ENCODE peak calls at places on chromosomes 6 and 20, in six cellular contexts. One of them, this sample, is unnamed.

GRCh38 chr20:45626540-45626939 is 3.0 kb upstream of the WFDC10A start:
- DNase-seq in mesothelial cell of epicardium: no peak
- DNase-seq in GM13977: no peak
- DNase-seq in choroid plexus epithelial cell: no peak
- DNase-seq in GM12865: no peak
- DNase-seq in epithelial cell of esophagus: no peak
- DNase-seq in this sample: no peak

GRCh38 chr6:131849799-131850198 is 42.0 kb downstream of the ENPP1 start:
- DNase-seq in GM12865: no peak
- DNase-seq in mesothelial cell of epicardium: no peak
- DNase-seq in epithelial cell of esophagus: no peak
- DNase-seq in choroid plexus epithelial cell: no peak
- DNase-seq in GM13977: no peak
- DNase-seq in this sample: no peak

GRCh38 chr6:98824163-98824906 is 10.0 kb upstream of the POU3F2 start:
- DNase-seq in epithelial cell of esophagus: no peak
- DNase-seq in GM12865: no peak
- DNase-seq in GM13977: no peak
- DNase-seq in choroid plexus epithelial cell: no peak
- DNase-seq in mesothelial cell of epicardium: no peak
- DNase-seq in this sample: no peak

GRCh38 chr20:46712056-46712636 is 2.7 kb downstream of the SLC2A10 start:
- DNase-seq in epithelial cell of esophagus: no peak
- DNase-seq in GM13977: no peak
- DNase-seq in GM12865: no peak
- DNase-seq in mesothelial cell of epicardium: no peak
- DNase-seq in choroid plexus epithelial cell: no peak
- DNase-seq in this sample: no peak

GRCh38 chr6:121647905-121648304 is 212.5 kb downstream of the GJA1 start:
- DNase-seq in GM12865: no peak
- DNase-seq in epithelial cell of esophagus: peak; percentile 52
- DNase-seq in GM13977: no peak
- DNase-seq in choroid plexus epithelial cell: peak; percentile 77
- DNase-seq in mesothelial cell of epicardium: no peak
- DNase-seq in this sample: no peak

GRCh38 chr20:63397946-63398450 is 36.8 kb upstream of the CHRNA4 start:
- DNase-seq in choroid plexus epithelial cell: no peak
- DNase-seq in mesothelial cell of epicardium: no peak
- DNase-seq in GM13977: no peak
- DNase-seq in GM12865: no peak
- DNase-seq in epithelial cell of esophagus: no peak
- DNase-seq in this sample: no peak

GRCh38 chr6:27575594-27576361 is 102.9 kb upstream of the ZNF184 start:
- DNase-seq in GM12865: peak; percentile 73
- DNase-seq in epithelial cell of esophagus: peak; percentile 63
- DNase-seq in mesothelial cell of epicardium: no peak
- DNase-seq in choroid plexus epithelial cell: no peak
- DNase-seq in GM13977: no peak
- DNase-seq in this sample: no peak

GRCh38 chr6:41367700-41368099 is 32.3 kb downstream of the NCR2 start:
- DNase-seq in GM12865: no peak
- DNase-seq in GM13977: peak; percentile 37
- DNase-seq in mesothelial cell of epicardium: peak; percentile 81
- DNase-seq in choroid plexus epithelial cell: peak; percentile 80
- DNase-seq in epithelial cell of esophagus: peak; percentile 61
- DNase-seq in this sample: no peak

GRCh38 chr20:46213946-46214830 is 94.1 kb downstream of the CDH22 start:
- DNase-seq in epithelial cell of esophagus: peak; percentile 49
- DNase-seq in mesothelial cell of epicardium: no peak
- DNase-seq in choroid plexus epithelial cell: no peak
- DNase-seq in GM13977: no peak
- DNase-seq in GM12865: no peak
- DNase-seq in this sample: no peak

GRCh38 chr6:13409991-13410390 is 77.4 kb downstream of the GFOD1 start:
- DNase-seq in mesothelial cell of epicardium: no peak
- DNase-seq in GM12865: no peak
- DNase-seq in GM13977: no peak
- DNase-seq in choroid plexus epithelial cell: peak; percentile 40
- DNase-seq in epithelial cell of esophagus: no peak
- DNase-seq in this sample: no peak

GRCh38 chr6:130382872-130383490 is 17.2 kb downstream of the TMEM200A start:
- DNase-seq in GM12865: no peak
- DNase-seq in epithelial cell of esophagus: peak; percentile 90
- DNase-seq in mesothelial cell of epicardium: no peak
- DNase-seq in choroid plexus epithelial cell: no peak
- DNase-seq in GM13977: no peak
- DNase-seq in this sample: no peak

GRCh38 chr6:130377911-130378310 is 12.1 kb downstream of the TMEM200A start:
- DNase-seq in mesothelial cell of epicardium: no peak
- DNase-seq in choroid plexus epithelial cell: no peak
- DNase-seq in epithelial cell of esophagus: no peak
- DNase-seq in GM12865: no peak
- DNase-seq in GM13977: no peak
- DNase-seq in this sample: no peak

GRCh38 chr6:130385059-130385695 is 19.4 kb downstream of the TMEM200A start:
- DNase-seq in mesothelial cell of epicardium: no peak
- DNase-seq in epithelial cell of esophagus: no peak
- DNase-seq in GM13977: no peak
- DNase-seq in choroid plexus epithelial cell: peak; percentile 57
- DNase-seq in GM12865: no peak
- DNase-seq in this sample: no peak

GRCh38 chr6:130381012-130381411 is 15.2 kb downstream of the TMEM200A start:
- DNase-seq in mesothelial cell of epicardium: no peak
- DNase-seq in GM12865: no peak
- DNase-seq in GM13977: no peak
- DNase-seq in epithelial cell of esophagus: no peak
- DNase-seq in choroid plexus epithelial cell: no peak
- DNase-seq in this sample: no peak

GRCh38 chr6:130381459-130382380 is 15.9 kb downstream of the TMEM200A start:
- DNase-seq in choroid plexus epithelial cell: peak; percentile 46
- DNase-seq in epithelial cell of esophagus: no peak
- DNase-seq in mesothelial cell of epicardium: no peak
- DNase-seq in GM13977: no peak
- DNase-seq in GM12865: peak; percentile 51
- DNase-seq in this sample: no peak
- TF ChIP-seq CTCF in choroid plexus epithelial cell: peak; percentile 56
- TF ChIP-seq CTCF in epithelial cell of esophagus: no peak
- TF ChIP-seq CTCF in mesothelial cell of epicardium: no peak
- TF ChIP-seq CTCF in GM13977: peak; percentile 19
- TF ChIP-seq CTCF in GM12865: peak; percentile 13
- TF ChIP-seq CTCF in this sample: no peak

DNA sequence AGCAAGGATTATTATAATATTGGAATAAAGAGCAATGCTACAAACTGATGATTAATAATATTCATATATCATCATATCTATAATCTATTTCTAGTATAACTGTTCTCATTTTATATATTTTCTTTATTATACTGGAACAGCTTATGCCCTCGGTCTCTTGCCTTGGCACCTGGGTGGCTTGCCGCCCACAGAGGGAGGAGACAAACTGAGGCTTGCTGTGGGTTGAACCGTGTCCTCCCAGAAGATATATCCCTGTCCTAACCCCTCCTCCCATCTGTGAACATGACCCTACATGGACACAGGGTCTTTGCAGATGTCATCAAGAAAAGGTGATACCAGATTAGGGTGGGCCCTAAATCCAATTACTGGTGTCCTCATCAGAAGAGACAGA is 4.7 kb downstream of the RNASET2 start:
- DNase-seq in GM12865: no peak
- DNase-seq in epithelial cell of esophagus: no peak
- DNase-seq in mesothelial cell of epicardium: no peak
- DNase-seq in GM13977: no peak
- DNase-seq in choroid plexus epithelial cell: no peak
- DNase-seq in this sample: no peak
- TF ChIP-seq CTCF in GM12865: no peak
- TF ChIP-seq CTCF in epithelial cell of esophagus: no peak
- TF ChIP-seq CTCF in mesothelial cell of epicardium: no peak
- TF ChIP-seq CTCF in GM13977: no peak
- TF ChIP-seq CTCF in choroid plexus epithelial cell: no peak
- TF ChIP-seq CTCF in this sample: no peak

GRCh38 chr6:19988555-19988954 is 151.4 kb downstream of the ID4 start:
- DNase-seq in GM13977: no peak
- DNase-seq in mesothelial cell of epicardium: no peak
- DNase-seq in epithelial cell of esophagus: peak; percentile 60
- DNase-seq in choroid plexus epithelial cell: peak; percentile 36
- DNase-seq in GM12865: peak; percentile 11
- DNase-seq in this sample: no peak
- TF ChIP-seq CTCF in GM13977: no peak
- TF ChIP-seq CTCF in mesothelial cell of epicardium: no peak
- TF ChIP-seq CTCF in epithelial cell of esophagus: no peak
- TF ChIP-seq CTCF in choroid plexus epithelial cell: no peak
- TF ChIP-seq CTCF in GM12865: no peak
- TF ChIP-seq CTCF in this sample: no peak

GRCh38 chr6:19772891-19773290 is 64.3 kb upstream of the ID4 start:
- DNase-seq in epithelial cell of esophagus: no peak
- DNase-seq in mesothelial cell of epicardium: no peak
- DNase-seq in GM12865: no peak
- DNase-seq in GM13977: no peak
- DNase-seq in choroid plexus epithelial cell: peak; percentile 3
- DNase-seq in this sample: no peak
- TF ChIP-seq CTCF in epithelial cell of esophagus: peak; percentile 3
- TF ChIP-seq CTCF in mesothelial cell of epicardium: peak; percentile 27
- TF ChIP-seq CTCF in GM12865: no peak
- TF ChIP-seq CTCF in GM13977: no peak
- TF ChIP-seq CTCF in choroid plexus epithelial cell: no peak
- TF ChIP-seq CTCF in this sample: no peak

GRCh38 chr6:135187372-135187771 is 6.3 kb downstream of the MYB start:
- DNase-seq in mesothelial cell of epicardium: no peak
- DNase-seq in GM12865: no peak
- DNase-seq in epithelial cell of esophagus: no peak
- DNase-seq in choroid plexus epithelial cell: no peak
- DNase-seq in GM13977: no peak
- DNase-seq in this sample: no peak
- TF ChIP-seq CTCF in mesothelial cell of epicardium: no peak
- TF ChIP-seq CTCF in GM12865: no peak
- TF ChIP-seq CTCF in epithelial cell of esophagus: no peak
- TF ChIP-seq CTCF in choroid plexus epithelial cell: no peak
- TF ChIP-seq CTCF in GM13977: no peak
- TF ChIP-seq CTCF in this sample: no peak

DNA sequence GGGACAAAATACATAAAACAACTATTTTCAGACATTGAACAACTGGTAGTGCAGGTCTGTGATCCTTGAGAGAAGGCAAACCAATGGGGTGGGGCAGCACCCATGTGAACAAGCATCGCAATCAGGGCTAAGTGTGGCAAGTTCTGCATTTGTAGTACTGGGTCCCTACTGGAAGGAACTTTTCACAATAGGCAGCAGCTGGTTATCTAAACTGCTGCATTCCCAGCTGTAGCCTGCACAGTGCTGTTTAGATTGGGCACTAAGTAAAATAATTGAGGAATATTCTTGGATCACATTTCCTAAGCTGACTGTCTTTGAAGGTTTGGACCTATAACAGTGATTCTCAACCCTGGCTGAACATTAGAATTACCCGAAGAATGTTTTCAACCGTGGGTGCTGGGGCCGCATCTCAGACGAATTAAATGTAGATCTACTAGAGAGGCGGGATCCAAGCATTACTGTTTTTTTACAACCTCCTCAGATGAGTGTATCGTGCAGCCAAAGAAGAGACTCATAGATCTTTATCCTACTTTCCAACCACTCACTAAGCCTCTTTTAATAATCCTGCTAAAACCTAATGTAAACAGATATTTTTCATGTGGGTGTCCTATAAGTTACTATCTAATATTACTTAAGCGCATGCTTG is 12.4 kb upstream of the MAP3K4 start:
- DNase-seq in mesothelial cell of epicardium: no peak
- DNase-seq in GM12865: no peak
- DNase-seq in GM13977: no peak
- DNase-seq in choroid plexus epithelial cell: peak; percentile 54
- DNase-seq in epithelial cell of esophagus: peak; percentile 39
- DNase-seq in this sample: no peak
- TF ChIP-seq CTCF in mesothelial cell of epicardium: no peak
- TF ChIP-seq CTCF in GM12865: no peak
- TF ChIP-seq CTCF in GM13977: no peak
- TF ChIP-seq CTCF in choroid plexus epithelial cell: peak; percentile 10
- TF ChIP-seq CTCF in epithelial cell of esophagus: no peak
- TF ChIP-seq CTCF in this sample: no peak

DNA sequence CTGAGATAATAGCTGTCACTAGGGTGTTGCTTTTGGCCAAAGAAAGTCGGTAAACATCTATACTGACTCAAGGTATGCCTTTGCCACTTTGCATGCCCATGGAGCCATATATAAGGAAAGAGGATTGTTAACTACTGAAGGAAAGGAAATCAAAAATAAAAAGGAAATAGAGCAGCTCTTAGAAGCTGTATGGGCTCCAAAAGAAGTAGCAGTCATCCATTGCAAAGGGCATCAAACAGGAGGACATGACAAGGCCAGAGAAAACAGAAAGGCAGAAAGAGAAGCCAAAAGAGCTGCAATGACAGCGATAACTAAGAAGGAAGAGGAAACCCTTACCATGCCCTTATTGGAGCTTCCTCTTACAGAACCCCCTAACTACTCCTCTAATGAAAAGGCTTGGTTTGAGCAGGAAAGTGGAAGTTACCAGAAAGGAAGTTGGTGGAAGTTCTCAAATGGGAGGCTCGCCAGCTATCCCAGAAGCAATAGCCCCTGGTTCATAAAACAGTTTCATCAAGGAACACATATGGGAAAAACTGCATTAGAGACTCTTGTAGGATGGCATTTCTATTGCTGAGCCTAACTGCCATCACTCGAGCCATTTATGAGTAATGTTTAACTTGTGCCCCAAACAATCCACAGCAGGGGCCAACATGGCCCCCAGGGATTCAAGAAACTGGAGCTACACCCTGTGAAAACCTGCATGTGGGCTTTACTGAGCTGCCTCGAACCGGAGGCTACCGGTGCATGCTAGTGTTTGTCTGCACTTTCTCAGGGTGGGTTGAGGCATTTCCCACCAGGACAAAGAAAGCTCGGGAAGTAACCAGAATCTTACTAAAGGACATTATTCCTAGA is 7.0 kb downstream of the IL22RA2 start:
- DNase-seq in GM13977: no peak
- DNase-seq in choroid plexus epithelial cell: no peak
- DNase-seq in GM12865: no peak
- DNase-seq in epithelial cell of esophagus: no peak
- DNase-seq in mesothelial cell of epicardium: no peak
- DNase-seq in this sample: no peak
- TF ChIP-seq CTCF in GM13977: no peak
- TF ChIP-seq CTCF in choroid plexus epithelial cell: no peak
- TF ChIP-seq CTCF in GM12865: no peak
- TF ChIP-seq CTCF in epithelial cell of esophagus: no peak
- TF ChIP-seq CTCF in mesothelial cell of epicardium: no peak
- TF ChIP-seq CTCF in this sample: no peak

This sample was measured in D721Med.